ENCODE peak calls at places on chromosome 15, in five cellular contexts. One of them, this sample, is unnamed.

GRCh38 chr15:90412356-90413194 is 24.5 kb downstream of the IQGAP1 start:
- DNase-seq in activated naive CD4-positive, alpha-beta T cell treated with Interleukin-2 at 50 U/mL for 16 hours: no peak
- DNase-seq in C1 segment of cervical spinal cord: no peak
- DNase-seq in Karpas-422: no peak
- DNase-seq in activated T-cell treated with anti-CD3 and anti-CD28 coated beads for 1 hour: no peak
- DNase-seq in this sample: no peak

GRCh38 chr15:64746356-64746755 is 29.0 kb downstream of the RBPMS2 start:
- DNase-seq in activated T-cell treated with anti-CD3 and anti-CD28 coated beads for 1 hour: no peak
- DNase-seq in C1 segment of cervical spinal cord: no peak
- DNase-seq in activated naive CD4-positive, alpha-beta T cell treated with Interleukin-2 at 50 U/mL for 16 hours: no peak
- DNase-seq in Karpas-422: no peak
- DNase-seq in this sample: no peak

GRCh38 chr15:36885709-36886108 is 214.6 kb downstream of the MEIS2 start:
- DNase-seq in activated T-cell treated with anti-CD3 and anti-CD28 coated beads for 1 hour: no peak
- DNase-seq in C1 segment of cervical spinal cord: no peak
- DNase-seq in activated naive CD4-positive, alpha-beta T cell treated with Interleukin-2 at 50 U/mL for 16 hours: no peak
- DNase-seq in Karpas-422: no peak
- DNase-seq in this sample: no peak

GRCh38 chr15:65289261-65289854 is 2.7 kb upstream of the PARP16 start:
- DNase-seq in C1 segment of cervical spinal cord: no peak
- DNase-seq in activated T-cell treated with anti-CD3 and anti-CD28 coated beads for 1 hour: no peak
- DNase-seq in Karpas-422: no peak
- DNase-seq in activated naive CD4-positive, alpha-beta T cell treated with Interleukin-2 at 50 U/mL for 16 hours: no peak
- DNase-seq in this sample: no peak

GRCh38 chr15:85587707-85588441 is 206.9 kb downstream of the KLHL25 start:
- DNase-seq in activated naive CD4-positive, alpha-beta T cell treated with Interleukin-2 at 50 U/mL for 16 hours: no peak
- DNase-seq in C1 segment of cervical spinal cord: no peak
- DNase-seq in activated T-cell treated with anti-CD3 and anti-CD28 coated beads for 1 hour: no peak
- DNase-seq in Karpas-422: no peak
- DNase-seq in this sample: no peak

GRCh38 chr15:31296304-31297220 is 30.1 kb upstream of the KLF13 start:
- DNase-seq in activated T-cell treated with anti-CD3 and anti-CD28 coated beads for 1 hour: no peak
- DNase-seq in activated naive CD4-positive, alpha-beta T cell treated with Interleukin-2 at 50 U/mL for 16 hours: no peak
- DNase-seq in Karpas-422: no peak
- DNase-seq in C1 segment of cervical spinal cord: no peak
- DNase-seq in this sample: no peak

GRCh38 chr15:40044717-40045571 is 6.0 kb upstream of the SRP14 start:
- DNase-seq in activated T-cell treated with anti-CD3 and anti-CD28 coated beads for 1 hour: peak; percentile 67
- DNase-seq in activated naive CD4-positive, alpha-beta T cell treated with Interleukin-2 at 50 U/mL for 16 hours: peak; percentile 89
- DNase-seq in C1 segment of cervical spinal cord: peak; percentile 55
- DNase-seq in Karpas-422: peak; percentile 89
- DNase-seq in this sample: peak; percentile 89

GRCh38 chr15:75532413-75533250 is 46.5 kb downstream of the PTPN9 start:
- DNase-seq in Karpas-422: no peak
- DNase-seq in C1 segment of cervical spinal cord: no peak
- DNase-seq in activated naive CD4-positive, alpha-beta T cell treated with Interleukin-2 at 50 U/mL for 16 hours: no peak
- DNase-seq in activated T-cell treated with anti-CD3 and anti-CD28 coated beads for 1 hour: no peak
- DNase-seq in this sample: peak; percentile 30

GRCh38 chr15:82132116-82132515 is 86.3 kb upstream of the MEX3B start:
- DNase-seq in activated naive CD4-positive, alpha-beta T cell treated with Interleukin-2 at 50 U/mL for 16 hours: no peak
- DNase-seq in C1 segment of cervical spinal cord: no peak
- DNase-seq in Karpas-422: no peak
- DNase-seq in activated T-cell treated with anti-CD3 and anti-CD28 coated beads for 1 hour: no peak
- DNase-seq in this sample: no peak

GRCh38 chr15:53522878-53523455 is 236.5 kb downstream of the WDR72 start:
- DNase-seq in activated naive CD4-positive, alpha-beta T cell treated with Interleukin-2 at 50 U/mL for 16 hours: no peak
- DNase-seq in C1 segment of cervical spinal cord: no peak
- DNase-seq in Karpas-422: no peak
- DNase-seq in activated T-cell treated with anti-CD3 and anti-CD28 coated beads for 1 hour: no peak
- DNase-seq in this sample: no peak

GRCh38 chr15:69272139-69272538 is 26.6 kb upstream of the PAQR5 start:
- DNase-seq in activated naive CD4-positive, alpha-beta T cell treated with Interleukin-2 at 50 U/mL for 16 hours: no peak
- DNase-seq in activated T-cell treated with anti-CD3 and anti-CD28 coated beads for 1 hour: no peak
- DNase-seq in Karpas-422: no peak
- DNase-seq in C1 segment of cervical spinal cord: no peak
- DNase-seq in this sample: no peak

GRCh38 chr15:55740479-55740878 is 2.5 kb downstream of the PRTG start:
- DNase-seq in activated naive CD4-positive, alpha-beta T cell treated with Interleukin-2 at 50 U/mL for 16 hours: no peak
- DNase-seq in C1 segment of cervical spinal cord: no peak
- DNase-seq in Karpas-422: no peak
- DNase-seq in activated T-cell treated with anti-CD3 and anti-CD28 coated beads for 1 hour: no peak
- DNase-seq in this sample: no peak

GRCh38 chr15:84983299-84983698 is 1.6 kb downstream of the PDE8A start:
- DNase-seq in activated T-cell treated with anti-CD3 and anti-CD28 coated beads for 1 hour: no peak
- DNase-seq in activated naive CD4-positive, alpha-beta T cell treated with Interleukin-2 at 50 U/mL for 16 hours: no peak
- DNase-seq in C1 segment of cervical spinal cord: no peak
- DNase-seq in Karpas-422: no peak
- DNase-seq in this sample: peak; percentile 42

GRCh38 chr15:57198654-57199241 is 177.6 kb upstream of the CGNL1 start:
- DNase-seq in activated naive CD4-positive, alpha-beta T cell treated with Interleukin-2 at 50 U/mL for 16 hours: no peak
- DNase-seq in activated T-cell treated with anti-CD3 and anti-CD28 coated beads for 1 hour: no peak
- DNase-seq in C1 segment of cervical spinal cord: no peak
- DNase-seq in Karpas-422: no peak
- DNase-seq in this sample: no peak

GRCh38 chr15:80999623-81000036 is 1.1 kb upstream of the TLNRD1 start:
- DNase-seq in Karpas-422: no peak
- DNase-seq in activated naive CD4-positive, alpha-beta T cell treated with Interleukin-2 at 50 U/mL for 16 hours: peak; percentile 64
- DNase-seq in activated T-cell treated with anti-CD3 and anti-CD28 coated beads for 1 hour: no peak
- DNase-seq in C1 segment of cervical spinal cord: no peak
- DNase-seq in this sample: peak; percentile 34

GRCh38 chr15:39102431-39102830 is 478.4 kb upstream of the THBS1 start:
- DNase-seq in activated T-cell treated with anti-CD3 and anti-CD28 coated beads for 1 hour: no peak
- DNase-seq in activated naive CD4-positive, alpha-beta T cell treated with Interleukin-2 at 50 U/mL for 16 hours: no peak
- DNase-seq in C1 segment of cervical spinal cord: no peak
- DNase-seq in Karpas-422: no peak
- DNase-seq in this sample: no peak

GRCh38 chr15:75235051-75235673 is 23.0 kb upstream of the GOLGA6C start:
- DNase-seq in Karpas-422: no peak
- DNase-seq in C1 segment of cervical spinal cord: no peak
- DNase-seq in activated T-cell treated with anti-CD3 and anti-CD28 coated beads for 1 hour: no peak
- DNase-seq in activated naive CD4-positive, alpha-beta T cell treated with Interleukin-2 at 50 U/mL for 16 hours: no peak
- DNase-seq in this sample: no peak

GRCh38 chr15:41695750-41696436 is 35.7 kb downstream of the MGA start:
- DNase-seq in Karpas-422: peak; percentile 92
- DNase-seq in C1 segment of cervical spinal cord: no peak
- DNase-seq in activated naive CD4-positive, alpha-beta T cell treated with Interleukin-2 at 50 U/mL for 16 hours: peak; percentile 26
- DNase-seq in activated T-cell treated with anti-CD3 and anti-CD28 coated beads for 1 hour: peak; percentile 16
- DNase-seq in this sample: peak; percentile 89

GRCh38 chr15:70235347-70235746 is 137.6 kb upstream of the TLE3 start:
- DNase-seq in C1 segment of cervical spinal cord: no peak
- DNase-seq in activated naive CD4-positive, alpha-beta T cell treated with Interleukin-2 at 50 U/mL for 16 hours: no peak
- DNase-seq in activated T-cell treated with anti-CD3 and anti-CD28 coated beads for 1 hour: no peak
- DNase-seq in Karpas-422: no peak
- DNase-seq in this sample: no peak

GRCh38 chr15:61063875-61064320 is 165.2 kb downstream of the RORA start:
- DNase-seq in C1 segment of cervical spinal cord: no peak
- DNase-seq in activated T-cell treated with anti-CD3 and anti-CD28 coated beads for 1 hour: no peak
- DNase-seq in activated naive CD4-positive, alpha-beta T cell treated with Interleukin-2 at 50 U/mL for 16 hours: no peak
- DNase-seq in Karpas-422: no peak
- DNase-seq in this sample: no peak

GRCh38 chr15:92226020-92226612 is 167.6 kb upstream of the ST8SIA2 start:
- DNase-seq in C1 segment of cervical spinal cord: no peak
- DNase-seq in activated naive CD4-positive, alpha-beta T cell treated with Interleukin-2 at 50 U/mL for 16 hours: no peak
- DNase-seq in activated T-cell treated with anti-CD3 and anti-CD28 coated beads for 1 hour: no peak
- DNase-seq in Karpas-422: peak; percentile 78
- DNase-seq in this sample: peak; percentile 33

GRCh38 chr15:44782516-44782915 is 46.2 kb downstream of the TRIM69 start:
- DNase-seq in Karpas-422: no peak
- DNase-seq in activated naive CD4-positive, alpha-beta T cell treated with Interleukin-2 at 50 U/mL for 16 hours: no peak
- DNase-seq in activated T-cell treated with anti-CD3 and anti-CD28 coated beads for 1 hour: no peak
- DNase-seq in C1 segment of cervical spinal cord: no peak
- DNase-seq in this sample: no peak

GRCh38 chr15:45268135-45268534 is 16.1 kb downstream of the SLC28A2 start:
- DNase-seq in activated T-cell treated with anti-CD3 and anti-CD28 coated beads for 1 hour: no peak
- DNase-seq in C1 segment of cervical spinal cord: no peak
- DNase-seq in activated naive CD4-positive, alpha-beta T cell treated with Interleukin-2 at 50 U/mL for 16 hours: peak; percentile 6
- DNase-seq in Karpas-422: peak; percentile 71
- DNase-seq in this sample: no peak

GRCh38 chr15:30943654-30944335 is 40.1 kb downstream of the FAN1 start:
- DNase-seq in C1 segment of cervical spinal cord: no peak
- DNase-seq in activated naive CD4-positive, alpha-beta T cell treated with Interleukin-2 at 50 U/mL for 16 hours: no peak
- DNase-seq in activated T-cell treated with anti-CD3 and anti-CD28 coated beads for 1 hour: no peak
- DNase-seq in Karpas-422: no peak
- DNase-seq in this sample: no peak

GRCh38 chr15:88835119-88835518 is 31.9 kb downstream of the ACAN start:
- DNase-seq in activated T-cell treated with anti-CD3 and anti-CD28 coated beads for 1 hour: no peak
- DNase-seq in C1 segment of cervical spinal cord: no peak
- DNase-seq in activated naive CD4-positive, alpha-beta T cell treated with Interleukin-2 at 50 U/mL for 16 hours: no peak
- DNase-seq in Karpas-422: no peak
- DNase-seq in this sample: no peak

GRCh38 chr15:60351066-60351465 is 46.7 kb downstream of the ANXA2 start:
- DNase-seq in Karpas-422: no peak
- DNase-seq in activated T-cell treated with anti-CD3 and anti-CD28 coated beads for 1 hour: no peak
- DNase-seq in C1 segment of cervical spinal cord: no peak
- DNase-seq in activated naive CD4-positive, alpha-beta T cell treated with Interleukin-2 at 50 U/mL for 16 hours: no peak
- DNase-seq in this sample: no peak

GRCh38 chr15:100913961-100914360 is 5.2 kb upstream of the LRRK1 start:
- DNase-seq in activated T-cell treated with anti-CD3 and anti-CD28 coated beads for 1 hour: no peak
- DNase-seq in activated naive CD4-positive, alpha-beta T cell treated with Interleukin-2 at 50 U/mL for 16 hours: no peak
- DNase-seq in Karpas-422: no peak
- DNase-seq in C1 segment of cervical spinal cord: no peak
- DNase-seq in this sample: no peak

GRCh38 chr15:48602358-48603122 is 43.0 kb downstream of the FBN1 start:
- DNase-seq in activated T-cell treated with anti-CD3 and anti-CD28 coated beads for 1 hour: no peak
- DNase-seq in activated naive CD4-positive, alpha-beta T cell treated with Interleukin-2 at 50 U/mL for 16 hours: no peak
- DNase-seq in Karpas-422: no peak
- DNase-seq in C1 segment of cervical spinal cord: no peak
- DNase-seq in this sample: no peak

GRCh38 chr15:72033711-72034110 is 84.2 kb downstream of the MYO9A start:
- DNase-seq in C1 segment of cervical spinal cord: no peak
- DNase-seq in activated naive CD4-positive, alpha-beta T cell treated with Interleukin-2 at 50 U/mL for 16 hours: no peak
- DNase-seq in activated T-cell treated with anti-CD3 and anti-CD28 coated beads for 1 hour: no peak
- DNase-seq in Karpas-422: no peak
- DNase-seq in this sample: no peak

GRCh38 chr15:25176616-25176923 is 221.8 kb downstream of the SNRPN start:
- DNase-seq in Karpas-422: no peak
- DNase-seq in activated T-cell treated with anti-CD3 and anti-CD28 coated beads for 1 hour: no peak
- DNase-seq in activated naive CD4-positive, alpha-beta T cell treated with Interleukin-2 at 50 U/mL for 16 hours: no peak
- DNase-seq in C1 segment of cervical spinal cord: no peak
- DNase-seq in this sample: no peak

GRCh38 chr15:50685976-50686467 is 575 bp downstream of the TRPM7 start:
- DNase-seq in C1 segment of cervical spinal cord: no peak
- DNase-seq in activated naive CD4-positive, alpha-beta T cell treated with Interleukin-2 at 50 U/mL for 16 hours: peak; percentile 80
- DNase-seq in activated T-cell treated with anti-CD3 and anti-CD28 coated beads for 1 hour: peak; percentile 54
- DNase-seq in Karpas-422: peak; percentile 75
- DNase-seq in this sample: peak; percentile 61

GRCh38 chr15:24772256-24772655 is 96.7 kb downstream of the NPAP1 start:
- DNase-seq in activated naive CD4-positive, alpha-beta T cell treated with Interleukin-2 at 50 U/mL for 16 hours: no peak
- DNase-seq in activated T-cell treated with anti-CD3 and anti-CD28 coated beads for 1 hour: no peak
- DNase-seq in C1 segment of cervical spinal cord: no peak
- DNase-seq in Karpas-422: no peak
- DNase-seq in this sample: peak; percentile 15